ENCODE peak calls at places on chromosomes 2 and 18, in five cellular contexts. One of them, this sample, is unnamed.

GRCh38 chr2:169010180-169010579 is 20.9 kb downstream of the ABCB11 start:
- DNase-seq in caudate nucleus: no peak
- DNase-seq in GOT3: no peak
- DNase-seq in HepG2: no peak
- DNase-seq in T-cell: no peak
- DNase-seq in this sample: no peak

GRCh38 chr2:40642261-40642660 is 190.4 kb upstream of the SLC8A1 start:
- DNase-seq in caudate nucleus: no peak
- DNase-seq in HepG2: no peak
- DNase-seq in T-cell: no peak
- DNase-seq in GOT3: no peak
- DNase-seq in this sample: no peak

GRCh38 chr2:44169155-44169898 is 652 bp downstream of the PPM1B start:
- DNase-seq in GOT3: no peak
- DNase-seq in caudate nucleus: peak; percentile 42
- DNase-seq in T-cell: peak; percentile 48
- DNase-seq in HepG2: peak; percentile 24
- DNase-seq in this sample: peak; percentile 16

GRCh38 chr2:85889648-85890281 is 975 bp upstream of the ST3GAL5 start:
- DNase-seq in caudate nucleus: no peak
- DNase-seq in HepG2: no peak
- DNase-seq in GOT3: no peak
- DNase-seq in T-cell: no peak
- DNase-seq in this sample: peak; percentile 47

GRCh38 chr2:55114597-55114996 is 64.3 kb upstream of the RTN4 start:
- DNase-seq in caudate nucleus: no peak
- DNase-seq in GOT3: no peak
- DNase-seq in T-cell: no peak
- DNase-seq in HepG2: no peak
- DNase-seq in this sample: no peak

GRCh38 chr2:71067567-71068217 is 756 bp upstream of the NAGK start:
- DNase-seq in HepG2: no peak
- DNase-seq in GOT3: no peak
- DNase-seq in T-cell: no peak
- DNase-seq in caudate nucleus: no peak
- DNase-seq in this sample: no peak

GRCh38 chr18:3596324-3597158 is 146.6 kb downstream of the TGIF1 start:
- DNase-seq in caudate nucleus: no peak
- DNase-seq in GOT3: no peak
- DNase-seq in T-cell: no peak
- DNase-seq in HepG2: peak; percentile 88
- DNase-seq in this sample: peak; percentile 36

GRCh38 chr2:10877691-10878111 is 34.0 kb upstream of the KCNF1 start:
- DNase-seq in GOT3: no peak
- DNase-seq in HepG2: no peak
- DNase-seq in caudate nucleus: peak; percentile 67
- DNase-seq in T-cell: no peak
- DNase-seq in this sample: no peak

GRCh38 chr2:60352491-60353405 is 200.7 kb downstream of the BCL11A start:
- DNase-seq in GOT3: no peak
- DNase-seq in caudate nucleus: no peak
- DNase-seq in T-cell: no peak
- DNase-seq in HepG2: no peak
- DNase-seq in this sample: no peak

GRCh38 chr2:205660521-205661124 is 21.7 kb upstream of the NRP2 start:
- DNase-seq in GOT3: no peak
- DNase-seq in HepG2: no peak
- DNase-seq in caudate nucleus: no peak
- DNase-seq in T-cell: peak; percentile 8
- DNase-seq in this sample: no peak

GRCh38 chr2:196131384-196131861 is 40.0 kb downstream of the STK17B start:
- DNase-seq in GOT3: no peak
- DNase-seq in T-cell: peak; percentile 44
- DNase-seq in caudate nucleus: no peak
- DNase-seq in HepG2: peak; percentile 83
- DNase-seq in this sample: no peak

GRCh38 chr2:15557947-15558346 is 3.2 kb downstream of the NBAS start:
- DNase-seq in caudate nucleus: no peak
- DNase-seq in HepG2: no peak
- DNase-seq in T-cell: no peak
- DNase-seq in GOT3: no peak
- DNase-seq in this sample: no peak

GRCh38 chr2:32812316-32812715 is 134.4 kb upstream of the LTBP1 start:
- DNase-seq in GOT3: no peak
- DNase-seq in HepG2: no peak
- DNase-seq in caudate nucleus: no peak
- DNase-seq in T-cell: no peak
- DNase-seq in this sample: no peak

This sample was measured in nucleus accumbens.